ENCODE peak calls at places on chromosome 13, in four cellular contexts. D, Z, F and U are unnamed samples.

GRCh38 chr13:27708325-27708724 is 84.0 kb upstream of the GSX1 start:
- DNase-seq in D (no peak), Z (no peak), F (no peak), U (no peak)

GRCh38 chr13:33348366-33348765 is 62.8 kb upstream of the STARD13 start:
- DNase-seq in D (no peak), Z (no peak), F (no peak), U (peak)

GRCh38 chr13:50527612-50528509 is 315.6 kb downstream of the DLEU7 start:
- DNase-seq in D (no peak), Z (peak), F (peak), U (no peak)

GRCh38 chr13:75302031-75302430 is 179.9 kb downstream of the TBC1D4 start:
- DNase-seq in D (no peak), Z (no peak), F (no peak), U (no peak)

GRCh38 chr13:53098455-53098854 is 69.8 kb downstream of the OLFM4 start:
- DNase-seq in D (no peak), Z (no peak), F (no peak), U (no peak)

GRCh38 chr13:108342369-108343289 is 73.1 kb downstream of the TNFSF13B start:
- DNase-seq in D (no peak), Z (peak), F (no peak), U (no peak)

GRCh38 chr13:97189943-97190342 is 32.2 kb upstream of the MBNL2 start:
- DNase-seq in D (no peak), Z (no peak), F (no peak), U (no peak)

GRCh38 chr13:102591988-102592781 is 4.6 kb upstream of the TPP2 start:
- DNase-seq in D (no peak), Z (peak), F (peak), U (peak)

GRCh38 chr13:93002071-93002470 is 224.5 kb upstream of the GPC6 start:
- DNase-seq in D (no peak), Z (no peak), F (no peak), U (no peak)

GRCh38 chr13:76289558-76289957 is 596.6 kb downstream of the KCTD12 start:
- DNase-seq in D (no peak), Z (no peak), F (no peak), U (no peak)

GRCh38 chr13:27450921-27451461 is 627 bp upstream of the MTIF3 start:
- DNase-seq in D (peak), Z (peak), F (peak), U (no peak)

GRCh38 chr13:31824705-31825512 is 85.6 kb downstream of the RXFP2 start:
- DNase-seq in D (no peak), Z (peak), F (no peak), U (no peak)

GRCh38 chr13:45269204-45269603 is 68.4 kb upstream of the KCTD4 start:
- DNase-seq in D (no peak), Z (no peak), F (no peak), U (no peak)

GRCh38 chr13:47146136-47146535 is 249.3 kb upstream of the HTR2A start:
- DNase-seq in D (no peak), Z (no peak), F (no peak), U (no peak)

GRCh38 chr13:88958821-88959220 is 1287.7 kb downstream of the SLITRK5 start:
- DNase-seq in D (no peak), Z (no peak), F (no peak), U (no peak)

GRCh38 chr13:24218320-24218719 is 57.8 kb downstream of the SPATA13 start:
- DNase-seq in D (no peak), Z (no peak), F (no peak), U (no peak)

GRCh38 chr13:100512422-100512821 is 76.2 kb downstream of the GGACT start:
- DNase-seq in D (peak), Z (no peak), F (no peak), U (no peak)

GRCh38 chr13:30752201-30752797 is 17.0 kb downstream of the ALOX5AP start:
- DNase-seq in D (no peak), Z (no peak), F (peak), U (no peak)

DNA sequence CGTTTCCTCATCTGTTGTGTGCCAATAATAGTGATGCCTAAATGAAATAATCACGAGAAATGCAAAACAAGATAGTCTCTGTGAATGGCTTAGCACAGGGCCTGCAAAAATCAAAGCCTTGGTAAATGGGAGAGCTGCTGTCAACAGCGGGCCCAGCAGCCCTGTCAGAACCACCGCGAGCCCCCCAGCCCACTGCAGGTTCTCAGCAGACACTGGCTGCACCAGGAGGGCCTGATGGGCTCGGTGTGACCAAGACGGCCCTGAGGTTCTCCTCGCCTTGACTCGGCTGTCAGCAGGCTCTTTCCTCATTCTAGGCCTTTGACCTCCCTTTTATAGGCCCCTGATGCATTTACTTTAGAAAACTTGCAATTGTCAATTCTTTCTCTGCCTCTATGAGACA is 90.9 kb upstream of the GPR183 start:
- DNase-seq in D (no peak), Z (no peak), F (no peak), U (no peak)
- H3K4me3 ChIP-seq in D (no peak), Z (no peak), F (no peak), U (no peak)

DNA sequence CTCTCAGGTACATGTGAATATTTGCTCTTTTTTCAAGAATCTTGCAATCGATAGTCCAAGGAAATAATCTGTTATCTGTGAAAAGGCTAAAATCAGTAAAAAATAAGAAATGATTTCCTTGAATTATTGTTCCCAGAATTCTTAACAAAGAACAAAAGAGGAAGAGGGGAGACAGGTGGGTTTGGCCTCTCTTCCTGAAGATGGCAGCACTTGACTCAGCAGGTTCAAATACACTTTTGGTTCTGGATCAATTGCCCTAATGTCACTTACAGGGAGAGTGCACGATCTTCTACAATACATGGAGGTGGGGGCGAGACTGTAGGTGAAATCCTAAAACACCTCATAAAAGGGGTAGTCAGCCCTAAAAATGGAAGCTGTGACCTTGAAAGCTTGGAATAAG is 358.7 kb downstream of the IRS2 start:
- DNase-seq in D (no peak), Z (no peak), F (no peak), U (no peak)
- TF ChIP-seq CTCF in D (no peak), Z (no peak), F (no peak), U (no peak)

GRCh38 chr13:113491418-113491883 is 940 bp upstream of the DCUN1D2 start:
- DNase-seq in D (no peak), Z (no peak), F (no peak), U (no peak)

GRCh38 chr13:113495494-113496251 is 5.2 kb upstream of the DCUN1D2 start:
- DNase-seq in D (no peak), Z (no peak), F (no peak), U (no peak)

GRCh38 chr13:113491982-113492381 is 1.5 kb upstream of the DCUN1D2 start:
- DNase-seq in D (no peak), Z (no peak), F (no peak), U (no peak)

GRCh38 chr13:113490496-113491417 is at the start of gene DCUN1D2:
- DNase-seq in D (peak), Z (peak), F (peak), U (peak)

GRCh38 chr13:113493315-113493951 is 2.9 kb upstream of the DCUN1D2 start:
- DNase-seq in D (peak), Z (peak), F (no peak), U (peak)
- H3K4me3 ChIP-seq in D (no peak), Z (peak), F (peak), U (peak)

GRCh38 chr13:44117351-44117750 is 237.6 kb downstream of the LACC1 start:
- DNase-seq in D (no peak), Z (peak), F (no peak), U (no peak)
- TF ChIP-seq CTCF in D (no peak), Z (no peak), F (no peak), U (no peak)

GRCh38 chr13:95462801-95463200 is 89.7 kb upstream of the CLDN10 start:
- DNase-seq in D (no peak), Z (no peak), F (no peak), U (no peak)

DNA sequence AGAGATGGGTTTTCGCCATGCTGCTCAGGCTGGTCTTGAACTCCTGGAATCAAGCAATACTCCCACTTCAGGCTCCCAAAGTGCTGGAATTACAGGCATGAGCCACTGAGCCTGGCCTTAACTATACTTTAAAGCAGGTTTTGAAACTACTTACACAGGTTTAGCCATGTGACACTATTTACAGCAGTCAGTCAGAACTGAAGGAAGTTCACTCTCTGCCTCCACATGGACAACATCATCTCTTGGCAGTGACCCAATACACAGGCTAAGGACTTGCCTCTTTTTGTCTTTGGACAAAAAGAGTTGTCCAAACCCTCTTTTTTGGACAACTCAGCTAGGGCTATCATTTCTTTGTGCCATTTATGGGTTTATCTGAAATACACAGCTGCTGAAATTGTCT is 89.0 kb upstream of the CLDN10 start:
- DNase-seq in D (no peak), Z (peak), F (no peak), U (no peak)
- H3K4me3 ChIP-seq in D (no peak), Z (no peak), F (no peak), U (no peak)